ENCODE peak calls at places on chromosome 10, in four cellular contexts. One of them, this sample, is unnamed.

GRCh38 chr10:60003709-60004191 is 97.4 kb upstream of the CCDC6 start:
- DNase-seq in progenitor cell of endocrine pancreas: no peak
- DNase-seq in cardiac muscle cell: peak
- DNase-seq in NCI-H1930: no peak
- DNase-seq in this sample: no peak

GRCh38 chr10:43078986-43079273 is 2.1 kb downstream of the RET start:
- DNase-seq in progenitor cell of endocrine pancreas: peak
- DNase-seq in cardiac muscle cell: no peak
- DNase-seq in NCI-H1930: no peak
- DNase-seq in this sample: peak

GRCh38 chr10:42488416-42488815 is 150.0 kb downstream of the ZNF33B start:
- DNase-seq in progenitor cell of endocrine pancreas: no peak
- DNase-seq in cardiac muscle cell: peak
- DNase-seq in NCI-H1930: no peak
- DNase-seq in this sample: no peak

GRCh38 chr10:95864906-95865813 is 42.6 kb upstream of the CC2D2B start:
- DNase-seq in progenitor cell of endocrine pancreas: no peak
- DNase-seq in cardiac muscle cell: peak
- DNase-seq in NCI-H1930: peak
- DNase-seq in this sample: peak

GRCh38 chr10:121823993-121824463 is 103.8 kb downstream of the ATE1 start:
- DNase-seq in progenitor cell of endocrine pancreas: no peak
- DNase-seq in cardiac muscle cell: peak
- DNase-seq in NCI-H1930: peak
- DNase-seq in this sample: peak

GRCh38 chr10:6737758-6738463 is 157.8 kb upstream of the PRKCQ start:
- DNase-seq in progenitor cell of endocrine pancreas: no peak
- DNase-seq in cardiac muscle cell: no peak
- DNase-seq in NCI-H1930: no peak
- DNase-seq in this sample: no peak

GRCh38 chr10:66514666-66515065 is 411.2 kb upstream of the LRRTM3 start:
- DNase-seq in progenitor cell of endocrine pancreas: no peak
- DNase-seq in cardiac muscle cell: no peak
- DNase-seq in NCI-H1930: no peak
- DNase-seq in this sample: no peak

GRCh38 chr10:26555719-26556368 is 117.7 kb downstream of the APBB1IP start:
- DNase-seq in progenitor cell of endocrine pancreas: no peak
- DNase-seq in cardiac muscle cell: peak
- DNase-seq in NCI-H1930: no peak
- DNase-seq in this sample: no peak

GRCh38 chr10:29590598-29591415 is 44.0 kb downstream of the SVIL start:
- DNase-seq in progenitor cell of endocrine pancreas: no peak
- DNase-seq in cardiac muscle cell: peak
- DNase-seq in NCI-H1930: no peak
- DNase-seq in this sample: no peak

GRCh38 chr10:63137306-63137705 is 4.2 kb downstream of the NRBF2 start:
- DNase-seq in progenitor cell of endocrine pancreas: no peak
- DNase-seq in cardiac muscle cell: peak
- DNase-seq in NCI-H1930: no peak
- DNase-seq in this sample: no peak

GRCh38 chr10:124632064-124632531 is 112.1 kb downstream of the FAM53B start:
- DNase-seq in progenitor cell of endocrine pancreas: no peak
- DNase-seq in cardiac muscle cell: peak
- DNase-seq in NCI-H1930: no peak
- DNase-seq in this sample: peak

GRCh38 chr10:6347391-6347951 is 144.7 kb downstream of the PFKFB3 start:
- DNase-seq in progenitor cell of endocrine pancreas: no peak
- DNase-seq in cardiac muscle cell: no peak
- DNase-seq in NCI-H1930: no peak
- DNase-seq in this sample: no peak

GRCh38 chr10:129470103-129470851 is 3.2 kb downstream of the MGMT start:
- DNase-seq in progenitor cell of endocrine pancreas: no peak
- DNase-seq in cardiac muscle cell: no peak
- DNase-seq in NCI-H1930: no peak
- DNase-seq in this sample: peak

GRCh38 chr10:6580279-6581029 is 378 bp upstream of the PRKCQ start:
- DNase-seq in progenitor cell of endocrine pancreas: peak
- DNase-seq in cardiac muscle cell: peak
- DNase-seq in NCI-H1930: peak
- DNase-seq in this sample: peak

GRCh38 chr10:84825330-84825729 is 496.9 kb downstream of the CCSER2 start:
- DNase-seq in progenitor cell of endocrine pancreas: no peak
- DNase-seq in cardiac muscle cell: peak
- DNase-seq in NCI-H1930: no peak
- DNase-seq in this sample: no peak

This sample was measured in HuH-7.5.